ENCODE peak calls at places on chromosomes 12 and 14, in eight cellular contexts. T is stromal cell of bone marrow; L is stimulated activated naive B cell treated with anti-CD40 and anti-IgM and Interleukin-4, amounts not matched to agents 10 μg/mL and 1 μg/mL and 100 μg/mL, for 72 hours; I is ureter; C is right cardiac atrium; O is GM04504; G is astrocyte; D is GM04503. A is an unnamed sample.

GRCh38 chr14:90781876-90782275 is 34.4 kb downstream of the TTC7B start:
- DNase-seq in L (no peak), C (no peak), T (no peak), O (no peak), I (no peak), G (no peak), D (no peak), A (no peak)

GRCh38 chr12:20370001-20370381 is 1.7 kb downstream of the PDE3A start:
- DNase-seq in I (peak), D (no peak), O (no peak), L (no peak), T (no peak), G (peak), C (no peak), A (no peak)

GRCh38 chr14:67413806-67414769 is 2.1 kb upstream of the PLEK2 start:
- DNase-seq in L (no peak), T (peak), D (no peak), I (no peak), G (peak), O (peak), C (peak), A (no peak)

GRCh38 chr12:9039397-9039977 is 50.1 kb downstream of the KLRG1 start:
- DNase-seq in T (peak), O (peak), L (no peak), C (no peak), I (no peak), G (peak), D (peak), A (no peak)

GRCh38 chr14:86357866-86358265 is 827.9 kb downstream of the FLRT2 start:
- DNase-seq in T (no peak), D (no peak), I (no peak), O (no peak), G (no peak), L (no peak), C (no peak), A (no peak)

GRCh38 chr14:22147716-22148115 is 441.3 kb downstream of the DAD1 start:
- DNase-seq in O (no peak), L (no peak), C (no peak), T (no peak), D (no peak), I (no peak), G (no peak), A (no peak)

GRCh38 chr14:22131749-22132476 is 457.1 kb downstream of the DAD1 start:
- DNase-seq in T (no peak), O (no peak), D (no peak), I (no peak), L (no peak), G (no peak), C (no peak), A (no peak)

GRCh38 chr12:48454675-48455074 is 17.7 kb upstream of the ANP32D start:
- DNase-seq in G (peak), L (no peak), D (no peak), I (no peak), C (no peak), O (peak), T (peak), A (no peak)

GRCh38 chr12:68175566-68176033 is 16.1 kb upstream of the IFNG start:
- DNase-seq in L (peak), D (no peak), G (no peak), C (no peak), I (no peak), O (no peak), T (no peak), A (no peak)

GRCh38 chr12:123522164-123522563 is 11.4 kb downstream of the RILPL1 start:
- DNase-seq in O (no peak), C (no peak), T (no peak), D (no peak), I (no peak), G (no peak), L (no peak), A (no peak)

GRCh38 chr12:106418970-106419369 is 61.4 kb downstream of the POLR3B start:
- DNase-seq in T (no peak), D (no peak), I (no peak), G (no peak), C (no peak), L (no peak), O (no peak), A (no peak)

GRCh38 chr14:24398943-24399801 is at the start of gene NYNRIN:
- DNase-seq in G (peak), O (no peak), I (peak), D (no peak), T (no peak), C (peak), L (no peak), A (no peak)

A was measured in esophagus muscularis mucosa.